ENCODE peak calls at places on chromosomes 5 and 9, in seven cellular contexts. X, N, T, U, W, E and M are unnamed samples.

GRCh38 chr5:6522983-6523382 is 74.3 kb downstream of the UBE2QL1 start:
- DNase-seq in E (no peak), U (no peak), T (no peak), X (no peak), N (no peak), W (no peak), M (no peak)

GRCh38 chr5:77145666-77146065 is 58.6 kb upstream of the ZBED3 start:
- DNase-seq in E (peak; percentile 62), N (no peak), U (no peak), W (peak; percentile 44), X (no peak), T (no peak), M (peak; percentile 75)

GRCh38 chr5:179262126-179262920 is 82.9 kb downstream of the ADAMTS2 start:
- DNase-seq in N (no peak), W (no peak), U (peak; percentile 4), E (no peak), X (peak; percentile 18), T (no peak), M (no peak)

GRCh38 chr5:14064841-14065240 is 78.3 kb upstream of the TRIO start:
- DNase-seq in X (no peak), W (peak; percentile 90), N (no peak), E (peak; percentile 18), U (no peak), T (no peak), M (no peak)

GRCh38 chr9:21070171-21070571 is 7.6 kb downstream of the IFNB1 start:
- DNase-seq in T (peak; percentile 8), N (no peak), X (no peak), U (peak; percentile 13), W (peak; percentile 97), E (peak; percentile 99), M (peak; percentile 94)

GRCh38 chr9:86494644-86495081 is 140.5 kb upstream of the TUT7 start:
- DNase-seq in U (no peak), E (peak; percentile 97), X (no peak), T (no peak), N (no peak), W (peak; percentile 44), M (peak; percentile 85)

GRCh38 chr5:82164957-82165698 is 113.0 kb downstream of the RPS23 start:
- DNase-seq in T (no peak), W (peak; percentile 73), N (no peak), X (no peak), E (peak; percentile 61), U (no peak), M (peak; percentile 82)

GRCh38 chr9:79687131-79687447 is 115.3 kb downstream of the TLE4 start:
- DNase-seq in E (no peak), T (no peak), U (no peak), W (no peak), N (no peak), X (no peak), M (peak; percentile 23)

GRCh38 chr9:86783884-86784283 is 163.4 kb downstream of the GAS1 start:
- DNase-seq in X (no peak), E (peak; percentile 89), U (no peak), N (no peak), W (peak; percentile 36), T (no peak), M (peak; percentile 92)

GRCh38 chr9:127525426-127526188 is 74.3 kb downstream of the LRSAM1 start:
- DNase-seq in T (peak; percentile 31), N (no peak), E (peak; percentile 63), W (no peak), U (no peak), X (no peak), M (peak; percentile 73)

GRCh38 chr9:21317956-21318923 is 13.1 kb upstream of the IFNA5 start:
- DNase-seq in U (peak; percentile 18), E (peak; percentile 65), W (peak; percentile 20), X (peak; percentile 45), T (peak; percentile 39), N (peak; percentile 32), M (peak; percentile 55)

GRCh38 chr5:159571501-159572244 is 241.4 kb upstream of the IL12B start:
- DNase-seq in U (no peak), T (peak; percentile 81), N (no peak), X (no peak), W (no peak), E (no peak), M (no peak)

DNA sequence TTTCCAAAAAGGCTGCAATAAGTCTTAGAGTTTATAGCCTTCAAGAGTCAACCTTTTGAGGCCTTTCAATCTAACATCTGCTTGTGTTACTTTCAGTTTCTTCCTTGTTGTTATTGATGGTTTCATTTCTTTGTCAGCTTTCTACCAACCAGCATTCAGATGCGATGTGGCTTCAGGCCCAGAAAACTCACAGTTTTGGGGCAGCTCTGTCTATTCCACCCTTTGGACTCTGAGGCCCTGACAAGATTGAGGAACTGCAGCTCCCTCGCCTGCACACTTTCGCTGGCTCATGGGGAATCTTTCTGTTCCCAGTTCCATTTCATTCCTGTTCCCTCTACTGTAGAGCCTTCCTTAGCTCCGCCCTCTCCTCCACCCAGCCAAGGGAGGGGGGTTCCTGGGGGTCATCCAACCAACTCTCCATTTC is 13.3 kb upstream of the WHRN start:
- DNase-seq in X (no peak), E (no peak), U (no peak), W (no peak), T (no peak), N (no peak), M (no peak)
- TF ChIP-seq CTCF in X (no peak), E (no peak), U (no peak), W (no peak), T (no peak), N (no peak), M (no peak)

DNA sequence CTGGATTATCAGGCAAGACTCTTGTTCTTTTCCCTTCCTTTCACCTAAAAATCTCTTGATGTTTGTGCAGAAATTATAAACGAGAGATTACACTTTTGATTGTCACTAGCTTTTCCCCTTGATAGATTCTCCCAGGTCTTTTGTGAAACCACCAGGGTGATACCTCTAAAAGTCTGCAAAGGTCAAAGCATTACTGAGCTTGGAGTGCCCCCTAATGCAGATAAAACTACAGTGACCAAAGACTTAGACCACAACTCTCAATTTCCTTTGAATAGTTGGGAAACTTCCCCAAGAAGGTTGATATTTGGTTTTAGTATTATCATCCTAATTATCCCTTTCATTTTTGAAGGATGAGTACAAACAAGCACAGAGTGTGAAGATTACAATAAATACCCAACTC is 173.1 kb downstream of the CYLC2 start:
- DNase-seq in N (no peak), T (no peak), E (no peak), W (no peak), X (no peak), U (no peak), M (no peak)
- TF ChIP-seq CTCF in N (no peak), T (no peak), E (no peak), W (no peak), X (no peak), U (no peak), M (no peak)

GRCh38 chr9:122912671-122912963 is 506 bp downstream of the ZBTB6 start:
- DNase-seq in W (no peak), N (no peak), E (no peak), U (no peak), X (no peak), T (no peak), M (no peak)

DNA sequence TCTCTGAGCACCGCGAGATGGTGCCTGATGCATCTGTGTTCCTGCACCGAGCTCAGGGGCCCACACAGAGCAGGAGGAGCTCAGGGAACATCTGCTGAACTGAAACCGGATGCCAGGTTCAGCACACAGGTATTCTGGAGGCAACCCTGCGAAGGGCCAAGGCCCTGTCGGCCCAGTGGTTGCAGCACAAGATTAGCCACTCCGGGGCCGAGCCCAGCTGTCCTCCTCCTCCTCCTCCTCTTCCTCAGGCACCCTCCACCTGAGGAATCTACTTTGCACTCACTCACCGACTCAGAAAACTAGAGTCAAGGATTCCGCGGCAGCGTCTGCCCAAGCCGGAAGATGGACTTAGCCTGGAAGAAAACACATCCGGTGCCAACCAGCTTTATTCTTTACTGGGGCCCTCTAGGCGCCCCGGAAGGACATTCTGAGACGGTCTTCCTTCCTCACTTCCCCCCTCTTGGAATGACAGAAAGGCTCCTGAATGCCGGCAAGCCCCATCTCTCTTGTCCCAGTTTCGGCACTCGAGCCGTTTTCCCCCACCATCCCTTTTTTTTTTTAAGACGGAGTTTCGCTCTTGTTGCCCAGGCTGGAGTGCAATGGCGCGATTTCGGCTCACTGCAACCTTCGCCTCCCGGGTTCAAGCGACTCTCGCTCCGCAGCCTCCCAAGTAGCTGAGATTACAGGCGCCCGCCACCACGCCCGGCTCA is at the start of gene ZBTB6:
- DNase-seq in W (peak; percentile 81), X (peak; percentile 78), U (peak; percentile 80), T (peak; percentile 79), E (peak; percentile 84), N (peak; percentile 53), M (peak; percentile 84)
- TF ChIP-seq CTCF in W (no peak), X (no peak), U (no peak), T (no peak), E (no peak), N (no peak), M (no peak)

GRCh38 chr5:194603-195209 is 3.4 kb downstream of the LRRC14B start:
- DNase-seq in X (no peak), W (no peak), N (no peak), U (no peak), T (no peak), E (no peak), M (no peak)

GRCh38 chr5:196350-196749 is 5.1 kb downstream of the LRRC14B start:
- DNase-seq in E (no peak), X (no peak), U (no peak), W (no peak), T (no peak), N (no peak), M (no peak)

GRCh38 chr5:192970-193831 is 1.9 kb downstream of the LRRC14B start:
- DNase-seq in U (no peak), N (no peak), W (no peak), X (no peak), E (no peak), T (no peak), M (no peak)

GRCh38 chr5:194102-194501 is 2.8 kb downstream of the LRRC14B start:
- DNase-seq in T (no peak), N (no peak), X (no peak), W (no peak), E (no peak), U (no peak), M (no peak)

GRCh38 chr5:195401-196160 is 4.3 kb downstream of the LRRC14B start:
- DNase-seq in N (no peak), W (no peak), T (no peak), E (no peak), U (no peak), X (no peak), M (no peak)
- TF ChIP-seq CTCF in N (no peak), W (no peak), T (no peak), E (no peak), U (no peak), X (no peak), M (peak; percentile 22)

DNA sequence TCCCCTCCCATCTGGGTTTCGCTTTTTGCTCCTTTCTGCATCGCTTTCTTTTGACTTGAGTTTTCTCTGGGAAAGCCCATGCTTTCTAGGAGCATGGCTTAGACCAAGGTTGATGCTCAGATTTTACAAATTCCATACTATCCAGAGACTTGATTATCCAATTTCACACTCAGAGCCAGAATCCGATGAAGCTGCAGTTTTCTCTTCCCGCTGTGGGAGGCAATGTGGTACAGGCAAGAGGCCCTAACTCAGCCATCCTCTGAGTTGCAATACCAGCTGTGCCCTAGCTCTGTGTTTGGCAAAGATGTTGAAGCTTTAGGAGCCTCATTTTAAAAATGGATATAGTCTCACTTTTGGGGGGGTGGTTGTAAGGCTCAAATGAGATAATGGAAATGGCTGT is 85.1 kb downstream of the BRINP1 start:
- DNase-seq in N (peak; percentile 25), E (no peak), U (no peak), W (peak; percentile 63), T (no peak), X (no peak), M (peak; percentile 4)
- TF ChIP-seq CTCF in N (peak; percentile 39), E (no peak), U (no peak), W (no peak), T (no peak), X (no peak), M (peak; percentile 5)

GRCh38 chr5:140868721-140869554 is at the start of gene PCDHA11:
- DNase-seq in X (no peak), E (no peak), W (no peak), U (no peak), N (peak; percentile 34), T (no peak), M (peak; percentile 12)
- TF ChIP-seq CTCF in X (no peak), E (no peak), W (no peak), U (no peak), N (peak; percentile 60), T (no peak), M (peak; percentile 30)